ENCODE peak calls at places on chromosome 1, in nine cellular contexts. N is stimulated activated CD4-positive, alpha-beta T cell treated with anti-CD3 and anti-CD28 coated beads, Interleukin-2, amount 100 ng/mL, for 48 hours; B is NCI-H748 treated with DMSO at 0.1 percent for 48 hours; T is epithelial cell of esophagus; R is AG10803; S is substantia nigra; M is foreskin fibroblast; C is HCT116; Y is GM23248. I is an unnamed sample.

GRCh38 chr1:229841230-229841629 is 215.2 kb downstream of the URB2 start:
- DNase-seq in N (no peak), B (no peak), T (peak; percentile 95), R (no peak), S (no peak), M (no peak), C (no peak), Y (no peak), I (no peak)

GRCh38 chr1:246450485-246451251 is 56.4 kb downstream of the SMYD3 start:
- DNase-seq in N (no peak), B (peak; percentile 75), T (peak; percentile 47), R (peak; percentile 27), S (no peak), M (peak; percentile 42), C (peak; percentile 12), Y (peak; percentile 58), I (peak; percentile 26)

GRCh38 chr1:54813479-54814147 is 12.5 kb upstream of the TTC22 start:
- DNase-seq in N (no peak), B (no peak), T (no peak), R (no peak), S (no peak), M (no peak), C (no peak), Y (no peak), I (no peak)

GRCh38 chr1:180366386-180367068 is 135.8 kb downstream of the ACBD6 start:
- DNase-seq in N (no peak), B (no peak), T (no peak), R (no peak), S (no peak), M (peak; percentile 13), C (no peak), Y (peak; percentile 13), I (no peak)

GRCh38 chr1:159222075-159222865 is 17.6 kb downstream of the ACKR1 start:
- DNase-seq in N (no peak), B (no peak), T (no peak), R (no peak), S (no peak), M (no peak), C (no peak), Y (no peak), I (no peak)

GRCh38 chr1:33093004-33093403 is 12.1 kb downstream of the AZIN2 start:
- DNase-seq in N (no peak), B (no peak), T (no peak), R (no peak), S (no peak), M (no peak), C (no peak), Y (no peak), I (no peak)

GRCh38 chr1:246417152-246417812 is 89.8 kb downstream of the SMYD3 start:
- DNase-seq in N (no peak), B (no peak), T (peak; percentile 51), R (peak; percentile 62), S (no peak), M (peak; percentile 80), C (no peak), Y (peak; percentile 76), I (no peak)

GRCh38 chr1:235343726-235344125 is 15.4 kb downstream of the GGPS1 start:
- DNase-seq in N (no peak), B (no peak), T (no peak), R (no peak), S (no peak), M (no peak), C (no peak), Y (no peak), I (no peak)

GRCh38 chr1:18913065-18913502 is 10.7 kb upstream of the ALDH4A1 start:
- DNase-seq in N (peak; percentile 78), B (peak; percentile 6), T (peak; percentile 72), R (peak; percentile 78), S (peak; percentile 79), M (peak; percentile 93), C (peak; percentile 50), Y (peak; percentile 87), I (peak; percentile 31)

GRCh38 chr1:234169161-234169849 is 204.0 kb upstream of the COA6 start:
- DNase-seq in N (no peak), B (no peak), T (no peak), R (no peak), S (no peak), M (no peak), C (no peak), Y (no peak), I (no peak)

GRCh38 chr1:222815367-222815765 is 527 bp downstream of the DISP1 start:
- DNase-seq in N (peak; percentile 70), B (no peak), T (peak; percentile 44), R (no peak), S (no peak), M (peak; percentile 69), C (no peak), Y (peak; percentile 83), I (peak; percentile 55)

GRCh38 chr1:51048670-51049069 is 53.4 kb upstream of the C1orf185 start:
- DNase-seq in N (no peak), B (no peak), T (no peak), R (no peak), S (no peak), M (no peak), C (no peak), Y (no peak), I (no peak)